ENCODE peak calls at places on chromosome 5, in five cellular contexts. Y, G, Q, J and B are unnamed samples.

GRCh38 chr5:72149742-72150141 is 42.5 kb downstream of the MAP1B start:
- DNase-seq in Y (no peak), G (no peak), Q (no peak), J (no peak), B (no peak)

GRCh38 chr5:40605295-40605958 is 74.3 kb upstream of the PTGER4 start:
- DNase-seq in Y (no peak), G (no peak), Q (no peak), J (no peak), B (no peak)

GRCh38 chr5:131532016-131532640 is 102.9 kb downstream of the RAPGEF6 start:
- DNase-seq in Y (no peak), G (no peak), Q (no peak), J (no peak), B (no peak)

GRCh38 chr5:126384985-126385384 is 38.2 kb upstream of the GRAMD2B start:
- DNase-seq in Y (no peak), G (no peak), Q (no peak), J (no peak), B (no peak)

GRCh38 chr5:99122976-99123375 is 194.2 kb upstream of the CHD1 start:
- DNase-seq in Y (no peak), G (no peak), Q (no peak), J (no peak), B (no peak)

GRCh38 chr5:4212981-4213819 is 617.6 kb downstream of the IRX1 start:
- DNase-seq in Y (no peak), G (peak), Q (no peak), J (no peak), B (no peak)

GRCh38 chr5:114113604-114114003 is 248.3 kb upstream of the KCNN2 start:
- DNase-seq in Y (no peak), G (no peak), Q (no peak), J (no peak), B (no peak)

GRCh38 chr5:42840279-42840678 is 28.6 kb upstream of the SELENOP start:
- DNase-seq in Y (no peak), G (no peak), Q (no peak), J (no peak), B (no peak)

GRCh38 chr5:43294226-43294625 is 19.0 kb downstream of the HMGCS1 start:
- DNase-seq in Y (no peak), G (no peak), Q (no peak), J (no peak), B (no peak)

GRCh38 chr5:2663489-2663888 is 88.0 kb downstream of the IRX2 start:
- DNase-seq in Y (no peak), G (no peak), Q (no peak), J (no peak), B (no peak)

GRCh38 chr5:113574417-113574816 is 60.9 kb downstream of the YTHDC2 start:
- DNase-seq in Y (no peak), G (no peak), Q (no peak), J (no peak), B (no peak)

GRCh38 chr5:150641826-150642566 is 1.5 kb downstream of the SYNPO start:
- DNase-seq in Y (no peak), G (no peak), Q (no peak), J (no peak), B (no peak)

GRCh38 chr5:9714187-9714586 is 84.0 kb upstream of the TAS2R1 start:
- DNase-seq in Y (no peak), G (no peak), Q (no peak), J (no peak), B (no peak)

GRCh38 chr5:173320259-173320658 is 8.0 kb downstream of the STC2 start:
- DNase-seq in Y (no peak), G (no peak), Q (no peak), J (no peak), B (no peak)

GRCh38 chr5:60538955-60539866 is 160.8 kb downstream of the DEPDC1B start:
- DNase-seq in Y (no peak), G (no peak), Q (no peak), J (no peak), B (no peak)

GRCh38 chr5:143758750-143759149 is 53.2 kb upstream of the HMHB1 start:
- DNase-seq in Y (no peak), G (no peak), Q (no peak), J (no peak), B (no peak)

GRCh38 chr5:173800340-173800739 is 87.8 kb upstream of the CPEB4 start:
- DNase-seq in Y (no peak), G (no peak), Q (no peak), J (no peak), B (no peak)

GRCh38 chr5:167716376-167716775 is 575.1 kb upstream of the WWC1 start:
- DNase-seq in Y (no peak), G (no peak), Q (no peak), J (no peak), B (no peak)

GRCh38 chr5:179162351-179163235 is 102.4 kb downstream of the ZNF354C start:
- DNase-seq in Y (no peak), G (no peak), Q (no peak), J (no peak), B (peak)

GRCh38 chr5:169390265-169390664 is 89.3 kb upstream of the SLIT3 start:
- DNase-seq in Y (no peak), G (no peak), Q (no peak), J (no peak), B (no peak)

GRCh38 chr5:17151686-17152085 is 65.7 kb upstream of the BASP1 start:
- DNase-seq in Y (no peak), G (no peak), Q (no peak), J (no peak), B (peak)

GRCh38 chr5:122392844-122393243 is 80.8 kb downstream of the SNCAIP start:
- DNase-seq in Y (no peak), G (no peak), Q (no peak), J (no peak), B (no peak)

GRCh38 chr5:151499636-151500035 is 52.2 kb downstream of the SLC36A1 start:
- DNase-seq in Y (no peak), G (no peak), Q (no peak), J (no peak), B (no peak)

GRCh38 chr5:9358961-9359686 is 186.8 kb downstream of the SEMA5A start:
- DNase-seq in Y (no peak), G (no peak), Q (no peak), J (no peak), B (no peak)

GRCh38 chr5:66207800-66208561 is 63.9 kb downstream of the SREK1 start:
- DNase-seq in Y (no peak), G (no peak), Q (no peak), J (no peak), B (no peak)

GRCh38 chr5:95963650-95964410 is 2.2 kb upstream of the ELL2 start:
- DNase-seq in Y (no peak), G (peak), Q (no peak), J (no peak), B (no peak)

GRCh38 chr5:181100121-181101015 is 30.6 kb downstream of the OR2V1 start:
- DNase-seq in Y (no peak), G (peak), Q (peak), J (no peak), B (peak)

GRCh38 chr5:148145916-148146315 is 22.4 kb upstream of the SPINK14 start:
- DNase-seq in Y (no peak), G (no peak), Q (no peak), J (no peak), B (no peak)

GRCh38 chr5:56175465-56175864 is 57.7 kb downstream of the ANKRD55 start:
- DNase-seq in Y (no peak), G (peak), Q (no peak), J (no peak), B (no peak)

GRCh38 chr5:140220032-140220697 is 45.2 kb downstream of the CYSTM1 start:
- DNase-seq in Y (no peak), G (peak), Q (no peak), J (no peak), B (no peak)

GRCh38 chr5:179228341-179229121 is 116.7 kb downstream of the ADAMTS2 start:
- DNase-seq in Y (no peak), G (peak), Q (peak), J (no peak), B (peak)

GRCh38 chr5:78361226-78361993 is 993 bp downstream of the SCAMP1 start:
- DNase-seq in Y (no peak), G (peak), Q (peak), J (no peak), B (no peak)

GRCh38 chr5:136058031-136058971 is 29.5 kb downstream of the TGFBI start:
- DNase-seq in Y (no peak), G (no peak), Q (no peak), J (no peak), B (peak)

GRCh38 chr5:120055858-120056257 is 408.2 kb upstream of the PRR16 start:
- DNase-seq in Y (no peak), G (peak), Q (peak), J (no peak), B (no peak)

GRCh38 chr5:146340260-146341081 is 1.8 kb downstream of the POU4F3 start:
- DNase-seq in Y (no peak), G (no peak), Q (no peak), J (no peak), B (peak)

GRCh38 chr5:28164568-28164967 is 1126.2 kb upstream of the CDH9 start:
- DNase-seq in Y (no peak), G (no peak), Q (no peak), J (no peak), B (no peak)

GRCh38 chr5:169933624-169934023 is 46.7 kb downstream of the INSYN2B start:
- DNase-seq in Y (no peak), G (no peak), Q (no peak), J (no peak), B (no peak)

GRCh38 chr5:52150501-52150900 is 637.2 kb upstream of the ITGA1 start:
- DNase-seq in Y (no peak), G (no peak), Q (no peak), J (no peak), B (no peak)

GRCh38 chr5:1312993-1313833 is 18.3 kb upstream of the TERT start:
- DNase-seq in Y (peak), G (no peak), Q (no peak), J (no peak), B (no peak)